ENCODE peak calls at places on chromosomes 13 and 19, in seven cellular contexts. Q is neuronal stem cell, C is H9, O is mesendoderm, Z is IMR-90, P is H1, X is mesenchymal stem cell. M is an unnamed sample.

GRCh38 chr13:110495376-110495775 is 66.1 kb downstream of the RAB20 start:
- DNase-seq in P (no peak), Z (no peak), X (no peak), C (no peak), Q (no peak), O (no peak), M (no peak)

GRCh38 chr19:3775831-3776230 is 3.8 kb upstream of the RAX2 start:
- DNase-seq in O (no peak), Q (no peak), P (no peak), Z (no peak), C (no peak), X (no peak), M (no peak)

GRCh38 chr19:16225279-16226183 is 27.8 kb downstream of the AP1M1 start:
- DNase-seq in P (no peak), X (no peak), Z (no peak), Q (no peak), O (no peak), C (no peak), M (no peak)

GRCh38 chr13:97440598-97440997 is 6.6 kb downstream of the RAP2A start:
- DNase-seq in Q (no peak), Z (peak), O (no peak), P (no peak), C (no peak), X (peak), M (no peak)

GRCh38 chr19:33394006-33394722 is 20.7 kb downstream of the CEBPG start:
- DNase-seq in C (no peak), O (no peak), Z (peak), Q (no peak), X (peak), P (no peak), M (peak)

GRCh38 chr13:34076943-34077703 is 259.2 kb downstream of the RFC3 start:
- DNase-seq in C (no peak), Q (no peak), Z (peak), X (peak), P (no peak), O (peak), M (no peak)

GRCh38 chr13:46759861-46760260 is 37.1 kb downstream of the ESD start:
- DNase-seq in P (no peak), C (no peak), X (no peak), O (no peak), Q (no peak), Z (no peak), M (no peak)

GRCh38 chr19:16915734-16916133 is 26.9 kb downstream of the F2RL3 start:
- DNase-seq in C (no peak), X (no peak), Q (no peak), O (no peak), Z (no peak), P (no peak), M (no peak)

GRCh38 chr13:63307239-63307638 is 1891.6 kb upstream of the PCDH20 start:
- DNase-seq in O (no peak), X (no peak), C (no peak), Z (no peak), P (no peak), Q (no peak), M (no peak)

GRCh38 chr19:40809358-40810086 is 10.5 kb downstream of the EGLN2 start:
- DNase-seq in P (no peak), C (no peak), X (no peak), O (no peak), Q (no peak), Z (no peak), M (no peak)
- H2AK5ac ChIP-seq in P (no peak), C (no peak), X (peak), O (no peak), Q (no peak), Z (no peak), M (no peak)

GRCh38 chr13:47809411-47809810 is 191.7 kb downstream of the SUCLA2 start:
- DNase-seq in X (no peak), O (no peak), C (no peak), Z (no peak), P (no peak), Q (no peak), M (peak)
- H3K18ac ChIP-seq in X (no peak), O (no peak), C (no peak), Z (no peak), P (no peak), Q (no peak), M (no peak)

DNA sequence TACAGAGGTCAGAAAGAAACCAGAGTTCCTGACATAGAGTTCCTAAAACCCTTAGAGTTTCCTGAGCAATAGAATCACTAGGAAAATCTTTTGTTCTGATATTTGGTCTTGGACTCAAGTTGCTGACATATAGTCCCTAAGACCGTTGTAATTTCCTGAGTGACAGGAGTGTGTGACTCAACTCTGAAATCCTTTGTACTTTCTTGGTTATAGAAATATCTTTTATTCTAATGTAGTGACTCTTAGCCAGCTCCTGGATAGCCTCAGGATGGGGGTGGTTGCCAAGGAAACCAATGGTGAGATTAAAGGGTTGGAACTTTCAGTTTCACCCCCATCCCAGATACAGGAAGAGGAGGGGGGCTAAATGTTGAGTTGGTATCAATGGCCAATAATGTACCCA is 41.9 kb downstream of the MBD3L2B start:
- DNase-seq in Z (no peak), C (no peak), X (no peak), O (no peak), P (no peak), Q (no peak), M (no peak)
- H2AK5ac ChIP-seq in Z (no peak), C (no peak), X (no peak), O (no peak), P (no peak), Q (no peak), M (no peak)

DNA sequence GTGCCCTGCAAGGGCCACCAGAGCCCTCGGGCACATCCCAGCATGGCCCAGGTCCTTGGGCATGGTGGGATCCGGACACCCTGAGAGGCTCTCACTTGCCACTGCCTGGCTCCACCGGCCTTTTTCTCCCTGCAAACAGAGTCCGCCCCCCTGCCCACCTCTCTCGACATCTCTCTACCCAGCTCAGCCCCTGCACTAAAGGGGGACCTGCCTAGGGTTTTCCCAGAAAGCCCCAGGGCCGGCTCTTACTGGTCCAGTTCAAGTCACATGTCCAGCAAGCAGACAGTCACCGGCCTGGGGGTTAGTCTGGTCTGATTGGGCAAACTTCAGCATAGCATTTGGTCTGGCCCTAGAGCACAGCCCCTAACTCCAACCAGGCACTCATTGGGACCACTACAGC is 52.9 kb downstream of the SMARCA4 start:
- DNase-seq in Z (no peak), X (no peak), P (no peak), Q (no peak), O (no peak), C (no peak), M (no peak)
- H3K18ac ChIP-seq in Z (no peak), X (no peak), P (no peak), Q (no peak), O (no peak), C (no peak), M (no peak)

GRCh38 chr19:55898911-55899310 is 33.2 kb downstream of the NLRP13 start:
- DNase-seq in Z (no peak), Q (no peak), X (no peak), C (no peak), O (no peak), P (no peak), M (no peak)
- H2AK5ac ChIP-seq in Z (no peak), Q (no peak), X (no peak), C (no peak), O (no peak), P (no peak), M (no peak)

GRCh38 chr13:94550030-94550738 is 45.8 kb downstream of the TGDS start:
- DNase-seq in O (no peak), C (no peak), X (no peak), P (no peak), Q (no peak), Z (peak), M (peak)
- H3K18ac ChIP-seq in O (no peak), C (peak), X (peak), P (peak), Q (peak), Z (no peak), M (peak)

DNA sequence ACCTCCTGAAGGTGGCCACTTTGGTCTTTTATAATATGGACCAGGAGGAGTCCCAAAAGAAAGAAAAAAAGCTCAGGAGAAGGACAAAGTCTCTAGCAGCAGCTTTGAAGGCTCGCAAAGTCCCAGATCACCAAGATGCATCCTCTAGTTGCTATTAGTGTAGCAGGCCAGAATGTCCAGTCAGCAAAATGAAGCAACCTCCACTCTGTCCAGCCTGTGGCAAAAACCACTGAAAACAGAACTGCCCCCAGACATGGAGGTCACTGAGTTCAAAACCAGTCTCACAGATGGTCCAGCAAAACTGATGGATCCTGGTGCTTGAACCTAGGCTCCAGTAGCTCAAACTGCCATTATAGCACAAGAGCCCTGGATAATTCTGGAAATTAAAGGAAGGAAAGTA is 10.4 kb downstream of the LILRB4 start:
- DNase-seq in P (no peak), Z (no peak), X (no peak), Q (no peak), O (no peak), C (no peak), M (no peak)
- H2AK5ac ChIP-seq in P (no peak), Z (no peak), X (no peak), Q (no peak), O (no peak), C (no peak), M (no peak)

GRCh38 chr19:19214892-19215291 is 3.1 kb downstream of the NCAN start:
- DNase-seq in Q (peak), C (peak), Z (peak), P (no peak), O (peak), X (peak), M (peak)

GRCh38 chr19:19215792-19216191 is 4.0 kb downstream of the NCAN start:
- DNase-seq in Z (no peak), Q (no peak), O (no peak), C (no peak), X (no peak), P (no peak), M (no peak)

GRCh38 chr19:19223060-19223459 is 11.3 kb downstream of the NCAN start:
- DNase-seq in X (no peak), O (no peak), Q (no peak), Z (no peak), P (no peak), C (no peak), M (no peak)

GRCh38 chr19:19217110-19217509 is 5.4 kb downstream of the NCAN start:
- DNase-seq in O (peak), X (peak), Q (no peak), C (peak), Z (peak), P (no peak), M (no peak)

GRCh38 chr19:19218911-19219310 is 7.2 kb downstream of the NCAN start:
- DNase-seq in Q (no peak), C (no peak), P (no peak), Z (no peak), X (no peak), O (no peak), M (no peak)
- H3K18ac ChIP-seq in Q (no peak), C (no peak), P (no peak), Z (no peak), X (no peak), O (no peak), M (no peak)

DNA sequence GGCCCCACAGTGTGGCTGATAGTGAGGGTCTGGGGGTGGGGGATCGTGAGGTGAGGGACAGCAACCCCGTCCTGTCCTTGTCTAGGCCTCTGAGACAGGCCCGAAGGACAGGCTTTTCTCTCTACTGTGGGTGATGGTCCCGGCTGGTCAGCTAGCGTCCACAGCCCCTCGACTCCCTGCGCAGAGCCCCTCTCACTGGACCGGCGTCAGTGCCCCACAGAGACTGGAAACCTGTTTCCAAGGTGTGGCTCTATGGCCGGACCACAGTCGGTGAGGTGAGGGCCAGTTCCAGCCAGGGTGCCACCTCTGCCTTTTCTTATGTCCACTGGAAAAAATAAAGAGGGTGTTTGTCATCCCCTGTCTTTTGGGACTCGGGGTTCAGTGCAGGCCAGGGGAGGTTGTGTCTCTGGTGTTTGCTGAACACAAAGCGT is 22.6 kb downstream of the ATP11A start:
- DNase-seq in Z (no peak), P (no peak), X (no peak), C (no peak), O (no peak), Q (no peak), M (no peak)
- H2AK5ac ChIP-seq in Z (peak), P (peak), X (peak), C (peak), O (peak), Q (peak), M (peak)

DNA sequence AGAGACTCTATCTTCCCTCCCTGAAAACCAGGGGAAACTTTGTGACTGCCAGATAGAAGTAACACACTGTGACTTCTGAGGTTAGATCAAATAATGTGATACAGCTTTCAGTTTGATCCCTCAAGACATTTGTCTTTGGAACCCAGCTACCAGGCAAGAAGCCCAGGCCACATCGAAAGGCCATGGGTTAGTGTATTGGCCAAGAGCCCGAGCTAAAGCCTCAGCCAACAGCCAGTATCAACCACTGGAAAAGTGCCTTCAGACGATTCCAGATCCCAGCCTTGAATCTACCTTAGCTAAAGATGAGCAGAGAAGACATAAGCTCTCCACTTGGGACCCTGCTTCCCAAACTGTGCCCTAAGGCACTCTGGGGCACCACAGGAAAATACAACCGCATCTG is 10.9 kb upstream of the TPTE2 start:
- DNase-seq in C (no peak), Z (no peak), P (no peak), Q (no peak), O (no peak), X (no peak), M (no peak)
- H3K18ac ChIP-seq in C (no peak), Z (no peak), P (no peak), Q (no peak), O (no peak), X (no peak), M (no peak)

M was measured in trophoblast cell.